ENCODE peak calls at places on chromosomes 13 and 19, in eight cellular contexts. X, C, A, V, M, N, R and W are unnamed samples.

GRCh38 chr19:28727133-28727834 is 485.7 kb downstream of the UQCRFS1 start:
- DNase-seq in X (peak; percentile 82), C (no peak), A (no peak), V (peak; percentile 66), M (no peak), N (no peak), R (peak; percentile 32), W (no peak)

GRCh38 chr13:67318398-67318797 is 88.3 kb upstream of the PCDH9 start:
- DNase-seq in X (no peak), C (no peak), A (no peak), V (no peak), M (no peak), N (no peak), R (no peak), W (no peak)

GRCh38 chr13:111484129-111484925 is 163.9 kb downstream of the TEX29 start:
- DNase-seq in X (peak; percentile 37), C (no peak), A (no peak), V (no peak), M (no peak), N (no peak), R (no peak), W (no peak)

GRCh38 chr19:55717251-55717650 is 21.0 kb downstream of the NLRP9 start:
- DNase-seq in X (no peak), C (no peak), A (no peak), V (no peak), M (no peak), N (no peak), R (no peak), W (no peak)

GRCh38 chr19:28737021-28737525 is 475.9 kb downstream of the UQCRFS1 start:
- DNase-seq in X (no peak), C (no peak), A (peak; percentile 33), V (peak; percentile 39), M (no peak), N (no peak), R (peak; percentile 18), W (no peak)

GRCh38 chr13:46321494-46322225 is 65.4 kb downstream of the RUBCNL start:
- DNase-seq in X (no peak), C (no peak), A (peak; percentile 85), V (peak; percentile 76), M (peak; percentile 76), N (no peak), R (peak; percentile 36), W (peak; percentile 47)

GRCh38 chr13:106619688-106620555 is 52.0 kb upstream of the ARGLU1 start:
- DNase-seq in X (no peak), C (peak; percentile 33), A (peak; percentile 34), V (peak; percentile 77), M (peak; percentile 30), N (no peak), R (peak; percentile 61), W (peak; percentile 52)

GRCh38 chr13:44188257-44188656 is 185.4 kb upstream of the SERP2 start:
- DNase-seq in X (no peak), C (no peak), A (no peak), V (no peak), M (no peak), N (no peak), R (peak; percentile 74), W (no peak)

GRCh38 chr19:3294080-3294850 is 69.8 kb downstream of the CELF5 start:
- DNase-seq in X (no peak), C (no peak), A (no peak), V (no peak), M (no peak), N (no peak), R (no peak), W (no peak)

GRCh38 chr19:46723023-46723461 is 6.1 kb upstream of the PRKD2 start:
- DNase-seq in X (no peak), C (no peak), A (no peak), V (no peak), M (no peak), N (no peak), R (no peak), W (no peak)

GRCh38 chr19:43798546-43799409 is 3.5 kb downstream of the LYPD5 start:
- DNase-seq in X (peak; percentile 69), C (no peak), A (no peak), V (peak; percentile 7), M (peak; percentile 72), N (no peak), R (peak; percentile 42), W (peak; percentile 33)

GRCh38 chr13:114259374-114259773 is 22.0 kb upstream of the UPF3A start:
- DNase-seq in X (no peak), C (no peak), A (no peak), V (no peak), M (no peak), N (no peak), R (no peak), W (no peak)

GRCh38 chr19:54475706-54476105 is 2.6 kb upstream of the CDC42EP5 start:
- DNase-seq in X (no peak), C (no peak), A (no peak), V (no peak), M (no peak), N (no peak), R (no peak), W (no peak)

GRCh38 chr19:54478677-54479266 is 5.7 kb upstream of the CDC42EP5 start:
- DNase-seq in X (no peak), C (no peak), A (peak; percentile 46), V (peak; percentile 80), M (no peak), N (no peak), R (peak; percentile 36), W (no peak)

GRCh38 chr19:54473983-54474382 is 887 bp upstream of the CDC42EP5 start:
- DNase-seq in X (no peak), C (no peak), A (no peak), V (no peak), M (no peak), N (no peak), R (no peak), W (no peak)

GRCh38 chr19:54480048-54480447 is 7.0 kb upstream of the CDC42EP5 start:
- DNase-seq in X (no peak), C (no peak), A (no peak), V (no peak), M (no peak), N (no peak), R (no peak), W (no peak)

DNA sequence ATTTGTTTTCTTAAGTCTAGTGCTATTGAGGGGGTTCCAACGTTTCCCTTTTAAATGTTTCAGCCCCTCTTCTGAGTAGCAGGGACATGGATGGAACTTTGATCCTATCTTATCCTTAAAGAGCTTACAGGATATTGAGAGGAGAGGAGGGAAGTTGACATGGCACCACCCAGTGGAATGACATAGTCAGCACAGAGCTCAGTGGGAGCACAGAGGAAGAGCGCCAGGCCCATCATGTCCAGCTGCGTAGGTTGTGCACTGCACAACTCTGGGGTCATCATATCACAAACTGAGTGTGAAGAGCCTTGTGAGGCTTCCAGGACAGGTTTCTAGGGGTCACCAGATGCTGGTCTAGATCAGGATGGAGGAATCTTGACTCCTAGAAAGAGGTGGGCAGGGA is 4.6 kb upstream of the CDC42EP5 start:
- DNase-seq in X (no peak), C (no peak), A (no peak), V (no peak), M (no peak), N (no peak), R (no peak), W (no peak)
- TF ChIP-seq CTCF in X (no peak), C (no peak), A (no peak), V (no peak), M (no peak), N (no peak), R (no peak), W (no peak)

GRCh38 chr19:1473056-1473400 is 6.0 kb downstream of the C19orf25 start:
- DNase-seq in X (no peak), C (no peak), A (no peak), V (no peak), M (no peak), N (no peak), R (no peak), W (no peak)
- H3K4me1 ChIP-seq in X (peaks cover 21% of the 10 kb centered on the region), C (peaks cover 10% of the 10 kb centered on the region), A (peaks cover 39% of the 10 kb centered on the region), V (peaks cover 11% of the 10 kb centered on the region), M (peaks cover 36% of the 10 kb centered on the region), N (peaks cover 44% of the 10 kb centered on the region), R (peaks cover 3% of the 10 kb centered on the region), W (peaks cover 18% of the 10 kb centered on the region)

GRCh38 chr13:57270493-57270892 is 103.5 kb downstream of the PRR20E start:
- DNase-seq in X (no peak), C (no peak), A (no peak), V (no peak), M (no peak), N (no peak), R (no peak), W (no peak)
- H3K27ac ChIP-seq in X (no peak overlapping the region), C (no peak overlapping the region), A (no peak overlapping the region), V (no peak overlapping the region), M (no peak overlapping the region), N (no peak overlapping the region), R (no peak overlapping the region), W (no peak overlapping the region)

GRCh38 chr13:60584976-60585375 is 188.0 kb downstream of the TDRD3 start:
- DNase-seq in X (no peak), C (no peak), A (no peak), V (no peak), M (no peak), N (no peak), R (peak; percentile 54), W (no peak)

GRCh38 chr13:60577761-60578160 is 180.7 kb downstream of the TDRD3 start:
- DNase-seq in X (no peak), C (no peak), A (no peak), V (no peak), M (no peak), N (no peak), R (no peak), W (no peak)

GRCh38 chr13:60583911-60584753 is 187.1 kb downstream of the TDRD3 start:
- DNase-seq in X (no peak), C (peak; percentile 18), A (no peak), V (no peak), M (no peak), N (no peak), R (peak; percentile 94), W (no peak)

DNA sequence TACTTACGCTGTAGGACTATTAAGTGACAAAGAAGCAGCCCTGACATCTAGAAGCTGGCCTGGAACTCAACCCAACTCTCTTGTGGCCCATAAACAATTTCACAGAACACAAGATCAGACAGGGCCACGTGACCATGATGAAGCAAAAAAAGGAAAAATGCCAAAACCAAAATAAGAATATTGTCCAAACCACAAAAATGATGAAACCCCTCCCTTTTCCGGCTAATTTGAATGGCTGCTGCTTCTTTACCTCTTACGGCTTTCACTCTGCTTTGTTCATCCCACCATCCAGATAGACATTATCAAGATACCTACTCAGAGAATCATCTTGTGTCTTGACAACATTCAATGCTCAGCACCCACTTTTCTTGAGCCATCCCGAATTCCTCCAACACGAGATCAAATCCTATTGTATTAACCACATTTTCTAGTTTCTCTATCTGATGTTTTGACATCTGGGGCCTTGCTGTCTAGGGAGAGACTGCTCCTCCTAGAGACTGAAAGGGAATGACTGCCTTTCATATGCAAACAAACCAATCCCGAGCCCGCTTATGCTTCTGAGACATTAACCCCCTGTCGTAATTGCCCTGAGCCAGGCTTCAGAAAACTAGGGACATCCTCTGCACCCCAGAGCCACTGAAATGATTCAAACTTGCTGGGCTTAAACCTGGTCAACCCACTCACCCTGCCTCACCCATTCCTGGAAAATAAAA is 186.3 kb downstream of the TDRD3 start:
- DNase-seq in X (no peak), C (peak; percentile 22), A (no peak), V (no peak), M (no peak), N (no peak), R (peak; percentile 85), W (no peak)
- TF ChIP-seq CTCF in X (no peak), C (no peak), A (no peak), V (peak; percentile 46), M (no peak), N (no peak), R (peak; percentile 46), W (no peak)